ENCODE peak calls at places on chromosome 11, in four cellular contexts. A is T-helper 2 cell, G is AG04450, J is heart left ventricle. M is an unnamed sample.

GRCh38 chr11:129374081-129374992 is 1.3 kb upstream of the BARX2 start:
- DNase-seq in G (no peak), J (no peak), A (no peak), M (no peak)

GRCh38 chr11:61174275-61174674 is 13.0 kb upstream of the VPS37C start:
- DNase-seq in J (no peak), G (no peak), A (no peak), M (peak)

GRCh38 chr11:724063-724732 is 18.2 kb downstream of the EPS8L2 start:
- DNase-seq in G (no peak), A (no peak), J (no peak), M (no peak)

GRCh38 chr11:12794556-12795230 is 120.5 kb downstream of the TEAD1 start:
- DNase-seq in J (peak), A (no peak), G (no peak), M (no peak)

GRCh38 chr11:2578006-2578933 is 121.5 kb downstream of the KCNQ1OT1 start:
- DNase-seq in A (peak), G (no peak), J (peak), M (peak)

GRCh38 chr11:61966673-61967176 is 709 bp downstream of the FTH1 start:
- DNase-seq in A (no peak), J (peak), G (no peak), M (no peak)

GRCh38 chr11:134252539-134253188 is 488 bp downstream of the THYN1 start:
- DNase-seq in J (no peak), G (no peak), A (no peak), M (no peak)

GRCh38 chr11:47248304-47248663 is 330 bp downstream of the ACP2 start:
- DNase-seq in A (no peak), G (no peak), J (peak), M (no peak)

GRCh38 chr11:98495016-98495415 is 525.7 kb upstream of the CNTN5 start:
- DNase-seq in A (no peak), G (no peak), J (no peak), M (no peak)

GRCh38 chr11:118928870-118929495 is 3.3 kb upstream of the BCL9L start:
- DNase-seq in A (no peak), G (no peak), J (peak), M (no peak)

GRCh38 chr11:126246636-126247035 is 22.1 kb downstream of the SRPRA start:
- DNase-seq in J (no peak), A (no peak), G (no peak), M (no peak)

GRCh38 chr11:59135648-59136461 is 6.8 kb upstream of the FAM111A start:
- DNase-seq in G (peak), A (peak), J (peak), M (peak)

GRCh38 chr11:93653080-93653479 is 8.4 kb upstream of the CEP295 start:
- DNase-seq in J (no peak), G (no peak), A (no peak), M (no peak)

GRCh38 chr11:2929880-2930704 is 872 bp upstream of the PHLDA2 start:
- DNase-seq in A (peak), G (peak), J (peak), M (peak)

GRCh38 chr11:1931791-1932480 is 12.4 kb downstream of the TNNT3 start:
- DNase-seq in A (no peak), J (peak), G (no peak), M (no peak)

GRCh38 chr11:45925550-45925949 is 3.1 kb downstream of the LARGE2 start:
- DNase-seq in G (no peak), J (no peak), A (no peak), M (no peak)

GRCh38 chr11:122735031-122735430 is 79.5 kb downstream of the UBASH3B start:
- DNase-seq in A (no peak), G (no peak), J (no peak), M (no peak)

GRCh38 chr11:110827276-110827675 is 115.0 kb upstream of the ARHGAP20 start:
- DNase-seq in G (no peak), A (no peak), J (no peak), M (no peak)

GRCh38 chr11:17668166-17668565 is 51.2 kb upstream of the MYOD1 start:
- DNase-seq in J (no peak), G (no peak), A (no peak), M (no peak)

GRCh38 chr11:108518581-108518980 is 20.4 kb upstream of the POGLUT3 start:
- DNase-seq in J (no peak), A (no peak), G (no peak), M (no peak)

GRCh38 chr11:45847908-45848316 is 637 bp downstream of the CRY2 start:
- DNase-seq in A (no peak), G (no peak), J (peak), M (peak)

GRCh38 chr11:11611381-11611780 is 10.4 kb downstream of the GALNT18 start:
- DNase-seq in A (no peak), G (no peak), J (no peak), M (no peak)

GRCh38 chr11:27201454-27202302 is 161.1 kb downstream of the BBOX1 start:
- DNase-seq in J (peak), G (no peak), A (no peak), M (peak)

GRCh38 chr11:43358670-43359431 is at the start of gene TTC17:
- DNase-seq in G (peak), A (peak), J (peak), M (peak)

GRCh38 chr11:61811831-61812230 is 5.0 kb downstream of the FADS1 start:
- DNase-seq in G (no peak), J (no peak), A (no peak), M (no peak)

GRCh38 chr11:67265633-67266423 is 445 bp upstream of the GRK2 start:
- DNase-seq in J (peak), G (no peak), A (peak), M (peak)

GRCh38 chr11:47441421-47441820 is 7.5 kb downstream of the RAPSN start:
- DNase-seq in G (no peak), J (no peak), A (no peak), M (no peak)

GRCh38 chr11:79439430-79439892 is 1.4 kb downstream of the TENM4 start:
- DNase-seq in G (no peak), J (peak), A (no peak), M (no peak)

GRCh38 chr11:61104963-61105362 is 2.7 kb downstream of the CD5 start:
- DNase-seq in A (no peak), G (no peak), J (no peak), M (no peak)

GRCh38 chr11:113529606-113530005 is 54.4 kb upstream of the DRD2 start:
- DNase-seq in G (no peak), A (no peak), J (no peak), M (no peak)

GRCh38 chr11:84819561-84819960 is 807.6 kb downstream of the DLG2 start:
- DNase-seq in J (no peak), A (no peak), G (no peak), M (no peak)

GRCh38 chr11:93407777-93408401 is 77.3 kb downstream of the DEUP1 start:
- DNase-seq in J (no peak), G (no peak), A (no peak), M (no peak)

GRCh38 chr11:64870176-64870892 is 8.1 kb downstream of the EHD1 start:
- DNase-seq in A (no peak), G (no peak), J (peak), M (no peak)

GRCh38 chr11:61820174-61820573 is 3.4 kb upstream of the FADS1 start:
- DNase-seq in A (no peak), G (no peak), J (no peak), M (no peak)

GRCh38 chr11:114256176-114256897 is 39.9 kb upstream of the NNMT start:
- DNase-seq in G (no peak), J (no peak), A (no peak), M (no peak)

GRCh38 chr11:126839496-126839895 is 161.1 kb downstream of the KIRREL3 start:
- DNase-seq in J (no peak), G (no peak), A (no peak), M (no peak)

M was measured in stomach.